ENCODE peak calls at places on chromosome 11, in five cellular contexts. One of them, this sample, is unnamed.

GRCh38 chr11:87219266-87219665 is 181.5 kb downstream of the TMEM135 start:
- DNase-seq in HCT116: no peak
- DNase-seq in K562: no peak
- DNase-seq in HepG2: no peak
- DNase-seq in WTC11: peak
- DNase-seq in this sample: no peak

GRCh38 chr11:19952101-19952605 is 208.1 kb downstream of the DBX1 start:
- DNase-seq in HCT116: no peak
- DNase-seq in K562: no peak
- DNase-seq in WTC11: no peak
- DNase-seq in HepG2: peak
- DNase-seq in this sample: no peak

GRCh38 chr11:60724420-60724819 is at the start of gene MS4A18:
- DNase-seq in HepG2: no peak
- DNase-seq in WTC11: no peak
- DNase-seq in K562: no peak
- DNase-seq in HCT116: no peak
- DNase-seq in this sample: no peak

GRCh38 chr11:15901046-15901445 is 455.3 kb downstream of the SOX6 start:
- DNase-seq in HCT116: no peak
- DNase-seq in K562: no peak
- DNase-seq in HepG2: peak
- DNase-seq in WTC11: no peak
- DNase-seq in this sample: no peak

GRCh38 chr11:1373536-1374214 is 16.1 kb upstream of the BRSK2 start:
- DNase-seq in HCT116: no peak
- DNase-seq in HepG2: no peak
- DNase-seq in K562: no peak
- DNase-seq in WTC11: no peak
- DNase-seq in this sample: no peak

GRCh38 chr11:12050911-12051667 is 42.7 kb upstream of the DKK3 start:
- DNase-seq in HCT116: no peak
- DNase-seq in WTC11: no peak
- DNase-seq in K562: no peak
- DNase-seq in HepG2: no peak
- DNase-seq in this sample: no peak

GRCh38 chr11:9735919-9736318 is 72.0 kb downstream of the SWAP70 start:
- DNase-seq in WTC11: no peak
- DNase-seq in HCT116: no peak
- DNase-seq in HepG2: no peak
- DNase-seq in K562: no peak
- DNase-seq in this sample: no peak

GRCh38 chr11:11842426-11843008 is 745 bp downstream of the USP47 start:
- DNase-seq in HCT116: peak
- DNase-seq in WTC11: no peak
- DNase-seq in K562: no peak
- DNase-seq in HepG2: peak
- DNase-seq in this sample: no peak

GRCh38 chr11:119551726-119552510 is 128.9 kb upstream of the THY1 start:
- DNase-seq in WTC11: no peak
- DNase-seq in K562: no peak
- DNase-seq in HepG2: no peak
- DNase-seq in HCT116: no peak
- DNase-seq in this sample: no peak

GRCh38 chr11:81444306-81444705 is 1289.4 kb downstream of the FAM181B start:
- DNase-seq in HepG2: no peak
- DNase-seq in WTC11: no peak
- DNase-seq in K562: no peak
- DNase-seq in HCT116: no peak
- DNase-seq in this sample: no peak

GRCh38 chr11:75597636-75598035 is 35.6 kb downstream of the SERPINH1 start:
- DNase-seq in WTC11: peak
- DNase-seq in HCT116: peak
- DNase-seq in K562: peak
- DNase-seq in HepG2: peak
- DNase-seq in this sample: no peak

GRCh38 chr11:64777449-64778222 is 706 bp downstream of the SF1 start:
- DNase-seq in WTC11: peak
- DNase-seq in HepG2: peak
- DNase-seq in K562: peak
- DNase-seq in HCT116: no peak
- DNase-seq in this sample: peak

GRCh38 chr11:11963842-11964773 is 44.3 kb downstream of the DKK3 start:
- DNase-seq in HepG2: no peak
- DNase-seq in K562: no peak
- DNase-seq in WTC11: no peak
- DNase-seq in HCT116: no peak
- DNase-seq in this sample: peak

GRCh38 chr11:17463795-17464194 is 12.8 kb downstream of the ABCC8 start:
- DNase-seq in HepG2: no peak
- DNase-seq in HCT116: no peak
- DNase-seq in K562: no peak
- DNase-seq in WTC11: no peak
- DNase-seq in this sample: no peak

GRCh38 chr11:72411623-72412532 is 22.5 kb downstream of the CLPB start:
- DNase-seq in HepG2: peak
- DNase-seq in HCT116: no peak
- DNase-seq in WTC11: no peak
- DNase-seq in K562: peak
- DNase-seq in this sample: no peak

GRCh38 chr11:95485115-95485900 is 254.3 kb upstream of the SESN3 start:
- DNase-seq in K562: no peak
- DNase-seq in HepG2: no peak
- DNase-seq in WTC11: no peak
- DNase-seq in HCT116: no peak
- DNase-seq in this sample: no peak
- TF ChIP-seq ATF3 in K562: no peak
- TF ChIP-seq ATF3 in HepG2: no peak
- TF ChIP-seq ATF3 in WTC11: no peak
- TF ChIP-seq ATF3 in HCT116: no peak
- TF ChIP-seq ATF3 in this sample: no peak

DNA sequence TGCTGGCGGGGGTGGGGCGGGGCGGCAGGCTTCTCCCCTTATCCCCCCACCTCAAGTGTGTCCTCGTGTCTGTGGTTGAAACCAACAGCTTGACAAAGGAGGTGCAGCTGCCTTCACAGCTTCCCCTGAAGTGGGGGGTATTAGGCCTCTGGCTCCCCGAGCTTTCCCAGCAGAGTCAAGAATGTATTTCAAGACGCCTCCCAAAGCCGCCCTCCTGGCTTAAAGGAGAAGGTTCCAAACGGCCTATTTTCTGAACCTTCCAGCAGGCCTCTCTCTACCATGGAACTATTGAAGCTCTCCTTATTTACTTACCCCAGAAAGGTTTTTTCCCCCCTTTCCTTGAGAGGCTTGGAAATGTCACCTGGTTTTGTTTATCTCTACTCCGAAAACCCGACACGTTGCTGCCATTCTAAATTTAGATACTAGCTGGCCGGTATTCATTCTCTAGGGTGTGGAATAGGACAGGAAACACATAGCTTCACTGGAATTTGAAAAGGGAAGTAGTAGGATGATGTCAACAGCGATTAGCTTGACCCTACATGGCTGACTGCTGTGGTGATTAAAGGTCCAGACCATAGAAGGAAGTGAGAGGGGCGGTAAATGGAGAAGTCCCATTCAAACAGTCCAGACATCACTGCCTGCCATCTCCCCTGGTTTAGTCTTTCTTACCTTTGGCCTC is 663 bp upstream of the PICALM start:
- DNase-seq in WTC11: no peak
- DNase-seq in K562: peak
- DNase-seq in HepG2: peak
- DNase-seq in HCT116: peak
- DNase-seq in this sample: peak
- TF ChIP-seq ATF3 in WTC11: no peak
- TF ChIP-seq ATF3 in K562: peak
- TF ChIP-seq ATF3 in HepG2: no peak
- TF ChIP-seq ATF3 in HCT116: no peak
- TF ChIP-seq ATF3 in this sample: no peak

DNA sequence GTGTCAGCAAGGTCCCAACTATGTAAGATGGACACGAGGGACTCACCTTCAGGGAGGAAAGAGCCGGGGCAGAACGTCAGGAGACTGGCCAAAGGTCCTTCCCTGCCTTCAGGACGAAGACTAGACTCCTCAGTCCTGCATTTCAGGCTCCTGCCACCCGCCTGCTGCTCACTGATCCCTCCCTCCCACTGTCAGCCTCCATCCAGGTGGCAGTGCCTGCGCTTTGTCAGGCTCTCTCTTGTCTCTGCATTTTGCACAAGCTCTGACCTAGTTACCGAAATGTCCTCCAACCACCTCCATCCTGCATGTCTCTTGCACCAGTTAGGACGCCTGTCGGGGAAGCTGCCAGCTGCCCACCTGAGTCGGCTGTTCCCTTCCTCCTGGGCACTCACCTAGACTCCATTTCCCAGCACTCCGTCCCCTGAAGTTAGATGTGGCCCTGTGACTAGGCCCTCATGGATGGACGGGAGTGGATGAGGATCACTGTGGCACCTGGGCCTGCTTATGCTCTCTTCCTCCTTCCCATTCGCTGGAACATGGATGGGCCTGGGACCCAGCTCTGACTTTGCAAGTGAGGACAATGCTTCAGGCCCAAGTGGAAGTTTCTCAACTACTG is 8.0 kb downstream of the B3GNT6 start:
- DNase-seq in HCT116: no peak
- DNase-seq in HepG2: no peak
- DNase-seq in K562: no peak
- DNase-seq in WTC11: no peak
- DNase-seq in this sample: no peak
- TF ChIP-seq ATF3 in HCT116: no peak
- TF ChIP-seq ATF3 in HepG2: no peak
- TF ChIP-seq ATF3 in K562: no peak
- TF ChIP-seq ATF3 in WTC11: no peak
- TF ChIP-seq ATF3 in this sample: no peak

GRCh38 chr11:70872950-70873735 is 379.2 kb downstream of the SHANK2 start:
- DNase-seq in HCT116: no peak
- DNase-seq in K562: no peak
- DNase-seq in HepG2: no peak
- DNase-seq in WTC11: peak
- DNase-seq in this sample: peak

GRCh38 chr11:70872299-70872698 is 380.1 kb downstream of the SHANK2 start:
- DNase-seq in HCT116: no peak
- DNase-seq in K562: no peak
- DNase-seq in WTC11: no peak
- DNase-seq in HepG2: no peak
- DNase-seq in this sample: no peak

GRCh38 chr11:70868341-70868885 is 384.0 kb downstream of the SHANK2 start:
- DNase-seq in WTC11: no peak
- DNase-seq in K562: no peak
- DNase-seq in HCT116: no peak
- DNase-seq in HepG2: no peak
- DNase-seq in this sample: no peak

GRCh38 chr11:70873736-70874412 is 378.5 kb downstream of the SHANK2 start:
- DNase-seq in WTC11: no peak
- DNase-seq in K562: no peak
- DNase-seq in HCT116: no peak
- DNase-seq in HepG2: no peak
- DNase-seq in this sample: no peak

GRCh38 chr11:70871881-70872280 is 380.5 kb downstream of the SHANK2 start:
- DNase-seq in HepG2: no peak
- DNase-seq in HCT116: no peak
- DNase-seq in WTC11: no peak
- DNase-seq in K562: no peak
- DNase-seq in this sample: no peak
- TF ChIP-seq ATF3 in HepG2: no peak
- TF ChIP-seq ATF3 in HCT116: no peak
- TF ChIP-seq ATF3 in WTC11: no peak
- TF ChIP-seq ATF3 in K562: no peak
- TF ChIP-seq ATF3 in this sample: no peak

DNA sequence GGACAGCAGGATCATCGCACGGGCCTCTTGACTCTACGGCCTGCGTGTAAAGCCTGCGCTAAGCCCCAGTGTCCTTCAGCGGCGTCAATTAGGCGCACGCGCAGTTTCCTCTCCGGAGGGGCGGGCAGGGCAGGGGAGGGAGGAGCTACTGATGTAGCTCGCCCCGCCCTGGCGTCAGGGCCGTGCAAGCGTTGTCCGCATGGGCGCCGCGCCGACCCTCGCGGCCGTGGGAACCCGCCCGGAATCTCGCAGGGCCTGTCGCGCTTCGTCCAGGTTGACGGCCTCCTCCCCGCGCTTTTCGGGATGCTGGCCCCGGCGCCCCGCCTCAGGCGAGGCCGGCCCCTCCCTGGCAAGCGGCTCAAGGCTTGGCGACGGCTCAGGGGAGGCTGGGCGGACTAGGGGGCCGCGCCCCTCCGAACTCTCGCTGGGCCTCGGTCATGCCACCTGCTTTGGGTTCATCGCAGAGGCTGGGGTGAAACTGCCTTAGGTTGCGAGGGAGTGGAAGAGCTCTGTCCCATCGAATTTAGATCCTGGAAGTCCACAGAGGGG is 61.1 kb downstream of the ST3GAL4 start:
- DNase-seq in WTC11: peak
- DNase-seq in K562: no peak
- DNase-seq in HepG2: no peak
- DNase-seq in HCT116: no peak
- DNase-seq in this sample: peak
- TF ChIP-seq ATF3 in WTC11: no peak
- TF ChIP-seq ATF3 in K562: no peak
- TF ChIP-seq ATF3 in HepG2: no peak
- TF ChIP-seq ATF3 in HCT116: no peak
- TF ChIP-seq ATF3 in this sample: no peak

GRCh38 chr11:85712953-85713352 is 27.0 kb upstream of the CCDC89 start:
- DNase-seq in HepG2: no peak
- DNase-seq in HCT116: no peak
- DNase-seq in WTC11: no peak
- DNase-seq in K562: no peak
- DNase-seq in this sample: no peak
- TF ChIP-seq ATF3 in HepG2: no peak
- TF ChIP-seq ATF3 in HCT116: no peak
- TF ChIP-seq ATF3 in WTC11: no peak
- TF ChIP-seq ATF3 in K562: no peak
- TF ChIP-seq ATF3 in this sample: no peak

GRCh38 chr11:63280920-63281319 is 37.5 kb upstream of the SLC22A25 start:
- DNase-seq in K562: no peak
- DNase-seq in WTC11: no peak
- DNase-seq in HCT116: no peak
- DNase-seq in HepG2: no peak
- DNase-seq in this sample: no peak

GRCh38 chr11:63274776-63275175 is 31.4 kb upstream of the SLC22A25 start:
- DNase-seq in K562: peak
- DNase-seq in WTC11: no peak
- DNase-seq in HepG2: peak
- DNase-seq in HCT116: peak
- DNase-seq in this sample: no peak

GRCh38 chr11:63273685-63274084 is 30.3 kb upstream of the SLC22A25 start:
- DNase-seq in WTC11: no peak
- DNase-seq in HepG2: no peak
- DNase-seq in HCT116: no peak
- DNase-seq in K562: no peak
- DNase-seq in this sample: no peak

GRCh38 chr11:63282579-63282978 is 39.2 kb upstream of the SLC22A25 start:
- DNase-seq in HepG2: no peak
- DNase-seq in HCT116: no peak
- DNase-seq in K562: no peak
- DNase-seq in WTC11: no peak
- DNase-seq in this sample: no peak

GRCh38 chr11:63277345-63277943 is 34.0 kb upstream of the SLC22A25 start:
- DNase-seq in HCT116: no peak
- DNase-seq in WTC11: no peak
- DNase-seq in HepG2: peak
- DNase-seq in K562: no peak
- DNase-seq in this sample: no peak
- TF ChIP-seq ATF3 in HCT116: no peak
- TF ChIP-seq ATF3 in WTC11: no peak
- TF ChIP-seq ATF3 in HepG2: no peak
- TF ChIP-seq ATF3 in K562: no peak
- TF ChIP-seq ATF3 in this sample: no peak